ENCODE peak calls at places on chromosome 12, in nine cellular contexts. C is body of pancreas, Q is tibial nerve, F is A549, W is lower leg skin, A is breast epithelium, E is sigmoid colon, M is esophagus squamous epithelium, S is endothelial cell of umbilical vein. U is an unnamed sample.

GRCh38 chr12:87603727-87604126 is 425.5 kb downstream of the C12orf50 start:
- DNase-seq in W (no peak), E (no peak), S (no peak), C (no peak), M (no peak), Q (no peak), A (no peak), F (no peak), U (no peak)

GRCh38 chr12:98074286-98074685 is 441.1 kb upstream of the TMPO start:
- DNase-seq in S (no peak), E (no peak), W (no peak), A (no peak), M (no peak), Q (no peak), C (no peak), F (no peak), U (no peak)

GRCh38 chr12:3262466-3262865 is 185.3 kb downstream of the TSPAN9 start:
- DNase-seq in Q (no peak), S (no peak), W (no peak), M (no peak), C (no peak), F (no peak), E (no peak), A (no peak), U (no peak)

GRCh38 chr12:14396071-14396470 is 30.6 kb downstream of the ATF7IP start:
- DNase-seq in E (no peak), F (no peak), W (no peak), A (no peak), C (no peak), S (no peak), Q (no peak), M (no peak), U (no peak)

GRCh38 chr12:109191621-109192250 is 75.3 kb downstream of the ACACB start:
- DNase-seq in S (no peak), W (no peak), Q (no peak), F (peak), C (no peak), E (no peak), M (no peak), A (no peak), U (no peak)

GRCh38 chr12:2813573-2814185 is 1.2 kb downstream of the ITFG2 start:
- DNase-seq in C (peak), S (peak), M (no peak), F (peak), W (peak), Q (peak), A (no peak), E (no peak), U (peak)

GRCh38 chr12:121530600-121531355 is 50.0 kb downstream of the KDM2B start:
- DNase-seq in S (peak), C (no peak), F (peak), M (peak), Q (peak), A (peak), E (peak), W (peak), U (peak)

GRCh38 chr12:31353730-31354708 is 28.1 kb upstream of the SINHCAF start:
- DNase-seq in C (no peak), W (no peak), A (no peak), F (no peak), M (no peak), Q (no peak), E (no peak), S (no peak), U (no peak)

GRCh38 chr12:74660442-74660841 is 122.8 kb downstream of the ATXN7L3B start:
- DNase-seq in E (no peak), W (no peak), S (no peak), Q (no peak), C (no peak), M (no peak), A (no peak), F (no peak), U (no peak)

DNA sequence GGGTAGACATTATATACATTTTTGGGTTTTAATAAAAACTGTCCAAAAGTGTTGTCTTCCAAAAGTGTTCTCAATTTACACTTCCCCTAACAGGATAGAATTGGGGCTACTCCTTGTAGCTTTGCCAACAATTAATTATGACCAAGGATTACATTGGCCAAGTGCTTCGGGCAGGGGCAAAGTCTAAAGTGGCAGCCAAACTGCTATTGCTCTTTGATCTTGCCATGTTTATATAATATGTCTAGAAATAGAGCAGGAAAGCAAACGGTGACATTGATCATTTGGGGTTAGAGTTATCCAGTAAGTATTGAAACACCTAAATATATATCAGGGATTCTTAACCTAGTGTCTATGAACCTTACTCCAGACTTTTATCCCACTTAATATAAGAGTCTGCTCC is 31.2 kb upstream of the IGF1 start:
- DNase-seq in W (no peak), A (no peak), Q (no peak), S (no peak), F (no peak), M (no peak), E (no peak), C (no peak), U (no peak)
- TF ChIP-seq POLR2A in W (no peak), A (no peak), Q (no peak), S (no peak), F (no peak), M (no peak), E (no peak), C (no peak), U (no peak)

GRCh38 chr12:48927261-48927660 is 2.0 kb upstream of the FKBP11 start:
- DNase-seq in S (no peak), W (no peak), M (no peak), Q (no peak), E (no peak), F (no peak), A (no peak), C (no peak), U (no peak)

GRCh38 chr12:48932878-48933277 is 7.6 kb upstream of the FKBP11 start:
- DNase-seq in F (no peak), M (no peak), E (no peak), C (no peak), A (no peak), Q (no peak), S (no peak), W (no peak), U (no peak)

GRCh38 chr12:48925218-48925871 is at the start of gene FKBP11:
- DNase-seq in E (peak), Q (peak), M (no peak), W (peak), S (peak), F (peak), C (peak), A (peak), U (peak)

GRCh38 chr12:48930475-48930874 is 5.2 kb upstream of the FKBP11 start:
- DNase-seq in W (no peak), M (no peak), F (no peak), C (no peak), S (no peak), E (no peak), A (no peak), Q (no peak), U (no peak)

DNA sequence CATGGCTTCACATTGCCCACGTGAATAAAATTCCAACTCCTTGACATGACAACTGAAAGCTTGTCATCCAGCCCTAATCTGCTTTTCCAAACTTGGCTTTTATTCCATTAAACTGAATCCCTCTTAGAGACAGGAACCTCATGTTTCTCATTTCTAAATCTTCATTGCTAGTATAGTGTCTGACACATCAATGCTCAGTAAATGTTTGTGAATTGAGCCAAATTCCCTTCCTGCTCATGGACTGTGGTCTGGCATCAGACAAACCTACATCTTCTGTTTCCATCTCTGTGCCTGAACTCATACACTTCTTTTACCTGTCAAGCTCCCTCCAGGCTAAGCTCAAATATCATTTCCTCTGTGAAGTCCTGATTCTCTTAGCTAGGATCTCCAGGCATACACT is 4.3 kb upstream of the FKBP11 start:
- DNase-seq in S (no peak), C (no peak), Q (no peak), E (no peak), A (no peak), W (no peak), F (no peak), M (no peak), U (no peak)
- TF ChIP-seq POLR2A in S (no peak), C (no peak), Q (no peak), E (no peak), A (no peak), W (no peak), F (no peak), M (no peak), U (no peak)

GRCh38 chr12:11836964-11837286 is 187.5 kb downstream of the ETV6 start:
- DNase-seq in E (no peak), S (no peak), M (no peak), Q (no peak), C (no peak), F (no peak), A (no peak), W (no peak), U (peak)

GRCh38 chr12:11838403-11838802 is 188.9 kb downstream of the ETV6 start:
- DNase-seq in Q (no peak), W (no peak), E (no peak), S (no peak), A (no peak), C (no peak), F (no peak), M (no peak), U (no peak)

GRCh38 chr12:11834925-11835324 is 185.5 kb downstream of the ETV6 start:
- DNase-seq in E (no peak), M (no peak), Q (no peak), A (no peak), C (no peak), S (no peak), W (no peak), F (no peak), U (no peak)

GRCh38 chr12:11837318-11837934 is 188.0 kb downstream of the ETV6 start:
- DNase-seq in Q (no peak), W (no peak), A (peak), F (no peak), M (no peak), S (no peak), C (no peak), E (no peak), U (no peak)

DNA sequence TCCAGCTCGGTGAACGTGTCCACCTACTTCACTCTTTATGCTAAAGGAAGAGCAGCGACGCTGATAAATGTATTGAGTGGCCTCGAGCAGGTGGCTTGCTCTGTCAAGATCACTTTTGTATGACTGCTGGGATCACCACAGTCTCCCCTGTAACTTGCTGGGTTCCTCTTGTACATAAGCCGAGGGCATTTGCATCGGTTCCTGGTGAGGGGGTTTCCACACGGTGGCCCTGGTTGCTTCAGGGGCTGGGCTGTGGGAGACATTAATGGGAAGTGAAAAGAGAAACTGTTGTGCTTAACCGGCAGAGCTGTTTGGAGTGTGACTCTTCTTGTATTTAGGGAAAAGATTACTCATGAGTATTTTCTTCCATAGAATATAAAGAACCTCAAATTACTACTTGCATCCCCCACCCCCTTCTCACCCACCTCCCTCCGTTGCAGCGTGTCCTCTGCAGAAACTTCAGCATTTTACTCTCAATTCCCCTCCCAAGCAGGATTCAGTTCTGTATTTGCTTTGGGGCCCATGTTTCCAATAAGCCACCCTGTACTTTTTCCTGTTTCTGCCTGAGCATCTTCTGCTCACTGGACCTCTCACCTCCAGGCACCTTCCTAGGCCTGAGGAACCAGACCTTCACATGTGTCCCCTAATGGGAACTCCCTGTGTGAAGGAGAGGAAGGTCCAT is 186.9 kb downstream of the ETV6 start:
- DNase-seq in A (no peak), S (no peak), W (no peak), M (peak), C (no peak), Q (no peak), E (no peak), F (no peak), U (no peak)
- TF ChIP-seq POLR2A in A (no peak), S (no peak), W (no peak), M (no peak), C (no peak), Q (no peak), E (no peak), F (no peak), U (no peak)

DNA sequence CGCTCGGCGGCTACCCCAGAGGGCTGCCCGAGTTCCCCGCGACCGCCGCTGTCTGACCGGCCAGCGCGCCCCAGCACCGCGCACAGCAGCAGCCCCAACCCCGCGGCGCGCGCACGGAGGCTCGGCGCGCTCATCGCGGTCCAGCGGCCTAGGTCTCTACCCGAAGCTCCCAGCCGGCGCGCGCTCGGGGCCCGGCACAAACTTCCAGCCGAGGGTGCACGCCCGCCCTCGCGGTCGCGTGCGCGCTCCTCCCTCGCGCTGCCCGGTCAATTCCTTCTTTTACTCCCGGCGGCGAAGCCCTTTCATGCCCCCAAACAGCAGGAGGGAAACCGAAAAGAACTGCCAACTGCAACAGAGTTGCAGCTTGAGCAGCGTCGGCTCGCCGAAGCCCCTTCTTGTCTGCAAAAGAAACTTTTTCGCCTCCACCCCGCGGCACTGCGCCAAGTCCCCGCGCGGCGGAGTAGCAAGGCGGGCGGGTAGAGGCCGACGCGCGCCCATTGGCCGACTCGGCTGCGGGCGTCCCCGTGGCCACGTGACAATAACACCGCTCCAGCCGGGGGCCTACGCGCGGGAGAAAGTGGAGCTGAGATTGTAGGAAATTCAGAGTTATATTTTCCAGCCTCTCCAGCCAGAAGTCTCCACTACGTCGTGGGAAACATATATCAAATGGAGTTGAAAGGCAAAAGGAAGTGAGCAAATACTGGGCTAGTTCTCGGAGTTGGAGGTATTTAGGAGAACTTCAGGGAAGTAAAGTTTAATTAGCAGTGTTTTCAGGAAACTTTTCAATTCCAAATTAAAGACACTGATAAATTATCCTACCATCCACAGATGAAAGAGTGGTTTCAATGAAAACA is at the start of gene LRIG3:
- DNase-seq in A (peak), W (peak), Q (peak), C (peak), F (peak), E (peak), S (peak), M (no peak), U (peak)
- TF ChIP-seq POLR2A in A (no peak), W (no peak), Q (peak), C (peak), F (peak), E (peak), S (no peak), M (no peak), U (no peak)